ENCODE peak calls at places on chromosome 10, in four cellular contexts. K, V, P and G are unnamed samples.

GRCh38 chr10:117134084-117135025 is 3.7 kb downstream of the VAX1 start:
- DNase-seq in K (peak), V (no peak), P (no peak), G (no peak)

GRCh38 chr10:132641401-132641800 is 103.8 kb downstream of the INPP5A start:
- DNase-seq in K (no peak), V (no peak), P (no peak), G (no peak)

GRCh38 chr10:99654791-99655190 is 4.5 kb upstream of the ENTPD7 start:
- DNase-seq in K (no peak), V (no peak), P (no peak), G (no peak)

GRCh38 chr10:101085846-101086245 is 24.1 kb downstream of the KAZALD1 start:
- DNase-seq in K (no peak), V (no peak), P (no peak), G (no peak)

GRCh38 chr10:124624875-124625274 is 119.3 kb downstream of the FAM53B start:
- DNase-seq in K (no peak), V (no peak), P (no peak), G (no peak)

GRCh38 chr10:124010563-124011131 is 82.8 kb downstream of the CHST15 start:
- DNase-seq in K (peak), V (no peak), P (no peak), G (no peak)

GRCh38 chr10:24518981-24519597 is 204.6 kb downstream of the ARHGAP21 start:
- DNase-seq in K (peak), V (peak), P (peak), G (peak)

GRCh38 chr10:76072384-76072783 is 641.0 kb downstream of the LRMDA start:
- DNase-seq in K (no peak), V (no peak), P (no peak), G (no peak)

GRCh38 chr10:26843736-26844135 is 17.0 kb downstream of the ABI1 start:
- DNase-seq in K (no peak), V (no peak), P (no peak), G (no peak)

GRCh38 chr10:94210465-94211186 is 152.1 kb downstream of the NOC3L start:
- DNase-seq in K (no peak), V (no peak), P (peak), G (no peak)

GRCh38 chr10:112000466-112000865 is 183.1 kb downstream of the GPAM start:
- DNase-seq in K (no peak), V (no peak), P (no peak), G (no peak)

GRCh38 chr10:69037489-69037888 is 48.9 kb downstream of the KIFBP start:
- DNase-seq in K (no peak), V (no peak), P (no peak), G (no peak)

GRCh38 chr10:112524637-112525036 is 77.6 kb downstream of the VTI1A start:
- DNase-seq in K (no peak), V (no peak), P (no peak), G (no peak)

GRCh38 chr10:124999433-125000365 is 57.8 kb downstream of the ZRANB1 start:
- DNase-seq in K (peak), V (no peak), P (no peak), G (no peak)

GRCh38 chr10:33291053-33291592 is 43.3 kb downstream of the NRP1 start:
- DNase-seq in K (no peak), V (no peak), P (peak), G (no peak)

GRCh38 chr10:114940735-114941134 is 2.7 kb downstream of the TRUB1 start:
- DNase-seq in K (no peak), V (no peak), P (no peak), G (no peak)

GRCh38 chr10:80183436-80183835 is 21.9 kb downstream of the ANXA11 start:
- DNase-seq in K (no peak), V (no peak), P (no peak), G (no peak)

GRCh38 chr10:35416628-35417625 is 80.6 kb downstream of the CCNY start:
- DNase-seq in K (no peak), V (no peak), P (no peak), G (no peak)

GRCh38 chr10:19930936-19931859 is 115.0 kb downstream of the PLXDC2 start:
- DNase-seq in K (no peak), V (no peak), P (no peak), G (no peak)

GRCh38 chr10:91909178-91909677 is at the start of gene FGFBP3:
- DNase-seq in K (peak), V (peak), P (peak), G (peak)

GRCh38 chr10:31582365-31583052 is 263.5 kb downstream of the ZEB1 start:
- DNase-seq in K (no peak), V (no peak), P (no peak), G (no peak)

GRCh38 chr10:7409732-7410168 is 1.1 kb downstream of the SFMBT2 start:
- DNase-seq in K (no peak), V (no peak), P (no peak), G (no peak)

GRCh38 chr10:72742077-72742476 is 50.1 kb downstream of the MCU start:
- DNase-seq in K (no peak), V (no peak), P (no peak), G (no peak)

GRCh38 chr10:7417103-7417623 is 6.3 kb upstream of the SFMBT2 start:
- DNase-seq in K (no peak), V (no peak), P (no peak), G (no peak)

GRCh38 chr10:122642726-122643605 is 56.7 kb downstream of the C10orf120 start:
- DNase-seq in K (no peak), V (no peak), P (no peak), G (no peak)

GRCh38 chr10:118309911-118310310 is 32.2 kb downstream of the FAM204A start:
- DNase-seq in K (no peak), V (no peak), P (no peak), G (no peak)

GRCh38 chr10:110273474-110273873 is 31.2 kb downstream of the SMNDC1 start:
- DNase-seq in K (no peak), V (no peak), P (peak), G (no peak)

GRCh38 chr10:87862644-87863101 is 660 bp downstream of the KLLN start:
- DNase-seq in K (no peak), V (peak), P (no peak), G (no peak)

GRCh38 chr10:109883859-109884771 is 39.2 kb downstream of the XPNPEP1 start:
- DNase-seq in K (peak), V (peak), P (peak), G (peak)

GRCh38 chr10:86254526-86255174 is 111.9 kb downstream of the GRID1 start:
- DNase-seq in K (no peak), V (no peak), P (no peak), G (no peak)

GRCh38 chr10:26046073-26046684 is 112.2 kb downstream of the MYO3A start:
- DNase-seq in K (no peak), V (no peak), P (no peak), G (no peak)

GRCh38 chr10:124322191-124322980 is 96.3 kb downstream of the OAT start:
- DNase-seq in K (no peak), V (no peak), P (no peak), G (no peak)

GRCh38 chr10:86411281-86411841 is 44.8 kb upstream of the GRID1 start:
- DNase-seq in K (no peak), V (no peak), P (peak), G (no peak)

GRCh38 chr10:26696786-26697162 is 727 bp upstream of the PDSS1 start:
- DNase-seq in K (no peak), V (no peak), P (no peak), G (no peak)

DNA sequence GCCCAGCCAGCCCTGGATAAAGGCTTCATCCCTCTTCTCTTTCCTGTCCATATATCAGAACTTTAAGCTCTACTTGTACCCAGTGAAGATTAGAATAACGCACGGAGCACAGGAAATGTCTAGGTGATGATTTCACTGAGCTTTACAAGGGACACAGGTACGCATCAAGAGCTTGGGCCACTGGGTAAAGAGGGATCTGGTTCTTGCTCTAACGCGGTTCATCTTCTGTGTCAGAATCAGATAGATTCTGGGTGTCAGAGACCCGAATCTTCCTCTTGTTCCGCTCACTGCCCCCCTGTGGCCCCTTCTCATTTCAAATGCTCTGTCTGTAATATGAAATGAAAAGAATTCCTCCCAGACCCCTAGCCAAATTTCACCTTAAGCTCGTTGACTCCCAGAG is 24.7 kb downstream of the IL2RA start:
- DNase-seq in K (no peak), V (no peak), P (no peak), G (no peak)
- TF ChIP-seq SP1 in K (no peak), V (no peak), P (no peak), G (no peak)

GRCh38 chr10:97274828-97275227 is 17.6 kb downstream of the ARHGAP19 start:
- DNase-seq in K (no peak), V (no peak), P (no peak), G (no peak)

GRCh38 chr10:97267671-97268070 is 24.8 kb downstream of the ARHGAP19 start:
- DNase-seq in K (peak), V (no peak), P (no peak), G (no peak)

GRCh38 chr10:97273700-97274099 is 18.7 kb downstream of the ARHGAP19 start:
- DNase-seq in K (no peak), V (no peak), P (no peak), G (no peak)

GRCh38 chr10:97270523-97271154 is 21.8 kb downstream of the ARHGAP19 start:
- DNase-seq in K (no peak), V (no peak), P (peak), G (no peak)
- TF ChIP-seq ELF4 in K (no peak), V (no peak), P (no peak), G (no peak)

DNA sequence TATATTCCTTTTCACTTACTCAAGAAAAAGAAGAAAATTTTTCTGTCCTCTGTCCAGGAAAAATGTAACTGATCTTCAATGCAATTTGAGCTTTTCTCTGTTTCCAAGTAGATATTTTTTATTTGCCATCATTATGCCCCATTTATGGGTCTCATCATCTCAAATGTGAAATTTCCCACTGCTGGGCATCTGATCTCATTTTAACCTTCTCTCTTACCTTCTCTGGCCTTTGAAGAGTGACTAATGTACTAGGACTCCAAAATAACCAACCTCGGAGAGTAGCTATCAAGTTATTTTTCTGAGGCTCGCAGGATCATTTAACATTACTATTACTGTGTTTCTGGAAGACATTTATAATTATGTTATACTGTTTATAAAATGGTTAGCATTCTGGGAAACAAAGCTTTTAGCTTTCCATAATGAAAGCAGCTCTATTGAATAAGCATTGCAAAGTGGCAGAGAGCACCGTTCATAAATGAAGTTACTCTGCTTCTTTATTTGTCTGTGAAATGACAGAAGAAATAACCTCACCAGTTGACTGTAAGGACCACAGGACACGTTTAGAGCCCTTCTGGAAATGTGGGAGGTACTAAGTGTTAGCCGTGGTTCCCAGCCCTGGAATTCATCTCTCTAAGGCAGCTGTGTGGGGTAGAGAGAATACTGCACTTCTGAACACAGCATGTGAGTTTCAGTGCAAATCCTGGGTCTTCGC is 33.3 kb upstream of the NMT2 start:
- DNase-seq in K (no peak), V (no peak), P (no peak), G (no peak)
- TF ChIP-seq SP1 in K (no peak), V (no peak), P (no peak), G (no peak)

DNA sequence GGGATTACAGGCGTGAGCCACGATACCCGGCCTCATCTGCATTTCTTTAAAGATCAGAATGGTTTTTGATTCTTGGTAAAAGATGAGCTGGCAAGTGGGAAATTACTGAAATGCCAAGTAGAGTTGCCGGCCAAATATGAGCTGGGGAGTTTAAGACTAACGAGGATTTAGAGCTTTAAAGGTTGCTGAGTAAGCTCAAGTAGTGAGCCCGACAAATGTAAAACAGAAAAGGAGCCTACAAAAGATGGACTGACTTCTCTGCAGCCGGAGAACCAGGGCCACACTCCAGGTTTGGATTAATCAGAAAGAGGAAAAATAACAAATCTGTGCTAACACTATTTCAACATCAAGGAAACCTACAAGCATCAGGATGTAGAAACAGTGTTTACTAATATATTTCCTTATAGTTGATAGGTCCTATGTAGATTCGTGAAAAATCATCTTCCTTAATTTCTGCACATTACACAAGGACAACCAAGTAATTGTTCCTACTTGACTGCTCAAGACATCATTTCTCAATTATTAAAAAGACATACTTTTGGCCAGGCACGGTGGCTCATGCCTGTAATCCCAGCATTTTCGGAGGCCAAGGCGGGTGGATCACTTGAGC is 49.6 kb downstream of the MPP7 start:
- DNase-seq in K (no peak), V (no peak), P (no peak), G (no peak)
- TF ChIP-seq ELF4 in K (no peak), V (no peak), P (no peak), G (no peak)

DNA sequence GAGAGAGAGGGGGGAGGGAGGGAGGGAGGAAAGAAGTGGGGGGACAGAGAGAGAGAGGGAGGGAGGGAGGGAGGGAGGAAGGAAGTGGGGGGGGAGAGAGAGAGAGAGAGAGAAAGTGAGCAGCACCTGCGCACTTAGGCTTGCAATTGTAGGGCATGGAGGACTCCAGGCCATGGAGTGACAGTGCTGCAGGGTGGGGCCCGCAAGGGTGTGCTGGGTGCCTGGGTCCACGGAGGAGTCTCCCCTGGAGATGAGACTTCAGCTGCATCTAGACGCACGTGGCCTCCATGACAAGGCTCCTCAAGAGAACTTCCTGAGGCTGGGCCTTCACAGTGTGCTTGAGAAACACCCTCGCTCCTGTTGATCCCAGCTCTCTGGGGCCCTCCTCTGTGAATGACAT is 44.5 kb downstream of the CLRN3 start:
- DNase-seq in K (no peak), V (no peak), P (no peak), G (no peak)
- TF ChIP-seq SP1 in K (no peak), V (no peak), P (no peak), G (no peak)

GRCh38 chr10:4780782-4781181 is 45.2 kb upstream of the AKR1E2 start:
- DNase-seq in K (no peak), V (no peak), P (no peak), G (no peak)

GRCh38 chr10:4780097-4780496 is 45.9 kb upstream of the AKR1E2 start:
- DNase-seq in K (no peak), V (no peak), P (no peak), G (no peak)

GRCh38 chr10:4786043-4786839 is 39.8 kb upstream of the AKR1E2 start:
- DNase-seq in K (no peak), V (no peak), P (no peak), G (no peak)

GRCh38 chr10:4778761-4779160 is 47.2 kb upstream of the AKR1E2 start:
- DNase-seq in K (no peak), V (no peak), P (no peak), G (no peak)

DNA sequence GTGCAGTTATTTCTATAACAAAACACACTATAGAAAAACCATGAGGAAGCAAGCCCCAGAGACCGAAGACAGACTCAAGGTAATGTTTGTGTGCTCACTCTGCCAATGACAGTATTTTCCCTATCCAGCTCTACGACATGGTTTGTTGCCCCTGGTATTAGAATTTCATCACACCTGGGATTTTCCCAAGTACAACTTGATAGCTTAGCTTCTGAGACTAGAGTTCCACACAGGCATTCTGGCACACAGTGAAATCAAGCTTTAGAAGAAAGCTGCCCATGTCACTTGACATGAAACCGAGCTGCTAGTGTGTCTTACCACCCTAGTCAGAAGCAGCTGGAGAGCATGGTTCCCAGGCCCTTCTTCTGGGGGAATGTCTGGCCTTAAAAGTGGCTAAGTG is 44.1 kb upstream of the AKR1E2 start:
- DNase-seq in K (no peak), V (no peak), P (no peak), G (no peak)
- TF ChIP-seq ELF4 in K (no peak), V (no peak), P (no peak), G (no peak)

GRCh38 chr10:103235775-103236174 is 9.9 kb upstream of the RPEL1 start:
- DNase-seq in K (no peak), V (no peak), P (no peak), G (no peak)

GRCh38 chr10:103246328-103246727 is 641 bp downstream of the RPEL1 start:
- DNase-seq in K (no peak), V (no peak), P (no peak), G (no peak)

GRCh38 chr10:103244663-103245271 is 920 bp upstream of the RPEL1 start:
- DNase-seq in K (peak), V (peak), P (peak), G (peak)

GRCh38 chr10:103238506-103239252 is 7.0 kb upstream of the RPEL1 start:
- DNase-seq in K (peak), V (no peak), P (peak), G (peak)

DNA sequence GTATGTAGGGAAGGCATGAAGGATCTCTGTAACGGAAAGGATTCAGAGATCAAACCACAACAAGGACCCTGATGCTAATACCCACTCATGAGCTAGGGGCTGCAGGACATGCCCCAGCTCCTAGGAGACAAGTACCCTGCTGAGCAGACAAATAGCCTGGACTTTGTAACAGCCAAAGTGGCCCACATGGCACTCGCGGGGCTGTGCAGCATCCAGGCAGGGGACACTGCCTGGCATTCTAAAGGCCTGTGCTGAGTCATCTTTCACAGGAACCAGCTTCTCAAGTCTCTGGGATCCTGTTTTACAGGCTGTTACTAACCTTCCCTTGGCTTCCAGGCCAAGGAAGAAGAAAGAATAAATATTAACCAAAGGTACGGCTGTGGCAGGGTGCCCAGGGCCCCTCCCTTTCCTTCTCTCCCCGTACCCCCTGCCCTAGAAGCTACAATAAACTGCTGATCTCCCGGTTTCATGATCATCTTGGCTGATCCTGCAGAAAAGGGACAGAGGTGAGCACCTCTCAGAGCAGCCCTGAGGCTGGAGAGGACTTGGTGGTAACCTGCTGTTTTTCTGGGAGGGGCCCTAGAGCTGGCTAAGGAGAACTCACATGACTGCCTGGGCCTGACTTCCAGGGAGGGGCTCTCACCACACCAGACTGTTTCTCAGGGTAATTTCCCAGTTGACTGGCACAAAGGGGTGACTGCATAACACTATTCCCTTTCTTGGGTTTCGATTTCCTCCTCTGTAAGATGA is 4.2 kb upstream of the RPEL1 start:
- DNase-seq in K (no peak), V (no peak), P (peak), G (no peak)
- TF ChIP-seq SP1 in K (no peak), V (no peak), P (no peak), G (no peak)

DNA sequence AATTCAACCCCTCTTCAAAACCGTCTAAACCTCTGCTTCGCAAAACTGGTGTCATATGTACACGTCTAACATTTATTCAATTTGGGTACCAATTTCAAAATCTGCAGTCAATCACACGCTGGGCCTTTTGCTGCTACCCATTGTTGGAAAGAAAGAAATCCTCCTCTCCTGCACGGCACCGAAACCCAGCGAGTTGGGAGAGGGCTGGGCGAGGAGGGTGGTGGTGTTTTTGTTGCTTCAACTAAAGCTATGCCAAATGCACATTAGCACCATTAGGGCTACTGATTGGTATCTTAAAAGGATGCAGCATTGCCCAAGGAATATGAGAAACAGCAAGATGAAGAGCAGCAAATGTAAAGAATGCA is 7.8 kb downstream of the EBF3 start:
- DNase-seq in K (no peak), V (no peak), P (no peak), G (no peak)
- TF ChIP-seq ELF4 in K (no peak), V (no peak), P (no peak), G (no peak)